ENCODE peak calls at places on chromosomes 3 and 15, in four cellular contexts. One of them, this sample, is unnamed.

GRCh38 chr3:14042680-14043079 is 82.0 kb downstream of the CHCHD4 start:
- DNase-seq in foreskin fibroblast: peak
- DNase-seq in CD8-positive, alpha-beta T cell: no peak
- DNase-seq in fibroblast of pulmonary artery: peak
- DNase-seq in this sample: peak

GRCh38 chr3:155676252-155676981 is 68.5 kb downstream of the PLCH1 start:
- DNase-seq in fibroblast of pulmonary artery: peak
- DNase-seq in foreskin fibroblast: peak
- DNase-seq in CD8-positive, alpha-beta T cell: no peak
- DNase-seq in this sample: peak

GRCh38 chr3:50256978-50257890 is 11.7 kb upstream of the SEMA3B start:
- DNase-seq in fibroblast of pulmonary artery: peak
- DNase-seq in foreskin fibroblast: peak
- DNase-seq in CD8-positive, alpha-beta T cell: peak
- DNase-seq in this sample: no peak

GRCh38 chr3:50157821-50158556 is 2.9 kb downstream of the SEMA3F start:
- DNase-seq in CD8-positive, alpha-beta T cell: no peak
- DNase-seq in fibroblast of pulmonary artery: peak
- DNase-seq in foreskin fibroblast: peak
- DNase-seq in this sample: no peak

GRCh38 chr3:147773236-147773635 is 364.1 kb downstream of the ZIC1 start:
- DNase-seq in CD8-positive, alpha-beta T cell: no peak
- DNase-seq in foreskin fibroblast: no peak
- DNase-seq in fibroblast of pulmonary artery: no peak
- DNase-seq in this sample: no peak

GRCh38 chr15:96338772-96339661 is 8.5 kb downstream of the NR2F2 start:
- DNase-seq in fibroblast of pulmonary artery: peak
- DNase-seq in CD8-positive, alpha-beta T cell: no peak
- DNase-seq in foreskin fibroblast: peak
- DNase-seq in this sample: no peak

GRCh38 chr3:74559301-74559700 is 55.2 kb downstream of the CNTN3 start:
- DNase-seq in fibroblast of pulmonary artery: no peak
- DNase-seq in CD8-positive, alpha-beta T cell: no peak
- DNase-seq in foreskin fibroblast: no peak
- DNase-seq in this sample: no peak

GRCh38 chr15:57432141-57432701 is 55.9 kb downstream of the CGNL1 start:
- DNase-seq in CD8-positive, alpha-beta T cell: no peak
- DNase-seq in fibroblast of pulmonary artery: peak
- DNase-seq in foreskin fibroblast: peak
- DNase-seq in this sample: no peak

GRCh38 chr3:72657666-72658065 is 190.6 kb downstream of the SHQ1 start:
- DNase-seq in CD8-positive, alpha-beta T cell: peak
- DNase-seq in foreskin fibroblast: no peak
- DNase-seq in fibroblast of pulmonary artery: no peak
- DNase-seq in this sample: no peak

GRCh38 chr3:39271363-39271762 is 8.5 kb downstream of the CX3CR1 start:
- DNase-seq in CD8-positive, alpha-beta T cell: no peak
- DNase-seq in foreskin fibroblast: no peak
- DNase-seq in fibroblast of pulmonary artery: no peak
- DNase-seq in this sample: no peak

GRCh38 chr3:24683090-24683489 is 188.4 kb upstream of the THRB start:
- DNase-seq in CD8-positive, alpha-beta T cell: no peak
- DNase-seq in fibroblast of pulmonary artery: no peak
- DNase-seq in foreskin fibroblast: peak
- DNase-seq in this sample: no peak

GRCh38 chr15:56927816-56928215 is 9.4 kb downstream of the TCF12 start:
- DNase-seq in CD8-positive, alpha-beta T cell: no peak
- DNase-seq in fibroblast of pulmonary artery: peak
- DNase-seq in foreskin fibroblast: no peak
- DNase-seq in this sample: no peak

GRCh38 chr15:62588930-62589655 is 424.0 kb upstream of the C2CD4B start:
- DNase-seq in fibroblast of pulmonary artery: peak
- DNase-seq in foreskin fibroblast: peak
- DNase-seq in CD8-positive, alpha-beta T cell: no peak
- DNase-seq in this sample: peak

GRCh38 chr15:48332642-48333034 is 1.4 kb downstream of the DUT start:
- DNase-seq in fibroblast of pulmonary artery: no peak
- DNase-seq in foreskin fibroblast: no peak
- DNase-seq in CD8-positive, alpha-beta T cell: no peak
- DNase-seq in this sample: no peak

GRCh38 chr15:48330045-48330840 is 986 bp upstream of the DUT start:
- DNase-seq in foreskin fibroblast: peak
- DNase-seq in fibroblast of pulmonary artery: peak
- DNase-seq in CD8-positive, alpha-beta T cell: no peak
- DNase-seq in this sample: no peak

GRCh38 chr15:48333553-48333952 is 2.3 kb downstream of the DUT start:
- DNase-seq in fibroblast of pulmonary artery: no peak
- DNase-seq in CD8-positive, alpha-beta T cell: no peak
- DNase-seq in foreskin fibroblast: no peak
- DNase-seq in this sample: no peak

GRCh38 chr15:48331796-48332641 is 790 bp downstream of the DUT start:
- DNase-seq in fibroblast of pulmonary artery: peak
- DNase-seq in foreskin fibroblast: peak
- DNase-seq in CD8-positive, alpha-beta T cell: peak
- DNase-seq in this sample: peak

GRCh38 chr15:48330855-48331795 is at the start of gene DUT:
- DNase-seq in fibroblast of pulmonary artery: peak
- DNase-seq in CD8-positive, alpha-beta T cell: peak
- DNase-seq in foreskin fibroblast: peak
- DNase-seq in this sample: peak
- TF ChIP-seq CTCF in fibroblast of pulmonary artery: no peak
- TF ChIP-seq CTCF in CD8-positive, alpha-beta T cell: no peak
- TF ChIP-seq CTCF in foreskin fibroblast: no peak
- TF ChIP-seq CTCF in this sample: no peak

DNA sequence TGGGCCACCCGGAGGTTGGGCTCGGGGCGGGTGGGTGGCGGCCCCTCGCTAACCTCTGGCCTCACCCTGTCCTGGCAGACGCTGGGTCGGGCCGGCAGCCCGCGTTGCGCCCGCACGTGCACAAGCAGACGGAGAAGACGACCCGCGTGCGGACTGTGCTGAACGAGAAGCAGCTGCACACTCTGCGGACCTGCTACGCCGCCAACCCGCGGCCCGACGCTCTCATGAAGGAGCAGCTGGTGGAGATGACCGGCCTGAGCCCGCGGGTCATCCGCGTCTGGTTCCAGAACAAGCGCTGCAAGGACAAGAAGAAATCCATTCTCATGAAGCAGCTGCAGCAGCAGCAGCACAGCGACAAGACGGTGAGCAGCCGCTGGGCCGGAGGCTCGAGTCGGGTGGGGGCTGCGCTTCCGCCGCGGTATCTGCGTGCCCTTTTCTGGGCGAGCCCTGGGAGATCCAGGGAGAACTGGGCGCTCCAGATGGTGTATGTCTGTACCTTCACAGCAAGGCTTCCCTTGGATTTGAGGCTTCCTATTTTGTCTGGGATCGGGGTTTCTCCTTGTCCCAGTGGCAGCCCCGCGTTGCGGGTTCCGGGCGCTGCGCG is 3.7 kb downstream of the ISL2 start:
- DNase-seq in CD8-positive, alpha-beta T cell: peak
- DNase-seq in fibroblast of pulmonary artery: peak
- DNase-seq in foreskin fibroblast: peak
- DNase-seq in this sample: no peak
- H3K4me3 ChIP-seq in CD8-positive, alpha-beta T cell: peak
- H3K4me3 ChIP-seq in fibroblast of pulmonary artery: no peak
- H3K4me3 ChIP-seq in foreskin fibroblast: peak
- H3K4me3 ChIP-seq in this sample: peak

DNA sequence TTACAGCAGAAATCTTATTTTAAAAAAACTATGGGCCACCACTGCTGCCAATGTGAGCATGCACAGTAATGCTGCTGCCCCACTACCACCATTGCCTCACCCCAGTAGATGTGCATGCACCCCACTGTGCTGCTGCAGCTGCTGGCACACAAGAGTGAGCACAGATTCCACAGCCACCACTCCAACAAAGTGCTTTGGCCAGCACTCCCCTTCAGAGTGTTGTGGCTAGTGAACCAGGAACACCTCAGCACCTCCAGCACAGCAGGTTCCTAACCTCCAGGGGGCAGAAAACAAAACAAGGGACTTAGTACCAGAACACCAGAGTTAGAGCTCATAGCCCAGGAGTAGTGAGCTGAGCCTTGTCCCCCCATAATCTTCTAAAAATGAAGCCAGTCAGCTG is 629.6 kb downstream of the PYDC2 start:
- DNase-seq in CD8-positive, alpha-beta T cell: no peak
- DNase-seq in foreskin fibroblast: no peak
- DNase-seq in fibroblast of pulmonary artery: no peak
- DNase-seq in this sample: no peak
- TF ChIP-seq CTCF in CD8-positive, alpha-beta T cell: no peak
- TF ChIP-seq CTCF in foreskin fibroblast: no peak
- TF ChIP-seq CTCF in fibroblast of pulmonary artery: no peak
- TF ChIP-seq CTCF in this sample: no peak

DNA sequence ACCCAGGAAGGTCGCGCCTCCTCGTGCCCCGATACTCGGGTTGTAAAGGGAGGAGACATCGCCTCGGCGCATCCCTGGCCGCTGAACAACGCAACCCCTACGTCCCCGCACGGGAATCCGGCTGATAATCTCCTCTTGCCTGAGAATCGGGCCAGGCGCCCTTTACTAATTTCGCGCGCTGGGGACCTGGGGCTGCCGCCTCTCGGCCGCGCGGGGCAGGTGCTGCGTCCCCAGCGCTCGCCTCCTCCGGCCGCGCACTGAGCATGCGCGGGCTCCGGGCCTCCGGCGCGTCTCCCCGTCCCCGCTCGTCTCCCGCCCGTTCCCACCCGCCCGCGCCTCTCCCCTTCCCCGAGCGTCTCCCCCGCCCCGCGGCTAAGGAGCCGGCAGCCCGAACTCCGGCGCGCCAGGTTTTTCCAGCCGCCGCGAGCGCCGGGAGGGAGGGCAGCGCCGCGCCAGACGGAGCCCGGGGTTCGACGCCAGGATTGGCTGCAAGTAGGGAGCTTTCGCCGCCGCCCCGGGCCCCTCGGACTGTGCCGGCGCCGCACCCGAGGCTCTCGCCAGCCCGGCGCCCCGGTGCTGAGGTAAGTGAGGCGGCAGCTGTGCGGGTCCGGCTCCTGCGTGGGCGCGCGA is at the start of gene CNTN4:
- DNase-seq in CD8-positive, alpha-beta T cell: no peak
- DNase-seq in foreskin fibroblast: no peak
- DNase-seq in fibroblast of pulmonary artery: no peak
- DNase-seq in this sample: no peak
- H3K4me3 ChIP-seq in CD8-positive, alpha-beta T cell: no peak
- H3K4me3 ChIP-seq in foreskin fibroblast: no peak
- H3K4me3 ChIP-seq in fibroblast of pulmonary artery: no peak
- H3K4me3 ChIP-seq in this sample: no peak

GRCh38 chr15:75669191-75669878 is 21.6 kb downstream of the SNX33 start:
- DNase-seq in fibroblast of pulmonary artery: peak
- DNase-seq in CD8-positive, alpha-beta T cell: no peak
- DNase-seq in foreskin fibroblast: peak
- DNase-seq in this sample: no peak
- TF ChIP-seq CTCF in fibroblast of pulmonary artery: no peak
- TF ChIP-seq CTCF in CD8-positive, alpha-beta T cell: no peak
- TF ChIP-seq CTCF in foreskin fibroblast: no peak
- TF ChIP-seq CTCF in this sample: no peak

DNA sequence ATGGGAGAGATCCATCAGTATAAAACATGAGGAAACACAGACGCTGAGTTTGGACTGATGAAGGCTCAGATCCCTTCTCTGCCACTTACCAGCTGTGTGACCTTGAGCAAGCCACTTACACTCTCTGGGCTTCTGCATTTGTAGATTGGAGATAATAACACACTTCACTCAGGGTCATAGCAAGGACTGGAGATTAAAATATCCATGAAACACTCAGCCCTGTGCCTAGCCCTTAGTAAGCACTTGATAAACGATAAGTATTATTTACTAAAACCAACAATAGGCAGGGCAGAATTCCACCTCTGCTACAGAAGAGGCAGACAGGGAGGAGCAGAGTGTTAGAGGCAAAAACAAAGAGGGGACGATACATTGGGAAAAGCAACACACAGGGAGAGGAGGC is 420.5 kb upstream of the WNT5A start:
- DNase-seq in foreskin fibroblast: no peak
- DNase-seq in CD8-positive, alpha-beta T cell: no peak
- DNase-seq in fibroblast of pulmonary artery: no peak
- DNase-seq in this sample: no peak
- H3K4me3 ChIP-seq in foreskin fibroblast: no peak
- H3K4me3 ChIP-seq in CD8-positive, alpha-beta T cell: no peak
- H3K4me3 ChIP-seq in fibroblast of pulmonary artery: no peak
- H3K4me3 ChIP-seq in this sample: no peak

DNA sequence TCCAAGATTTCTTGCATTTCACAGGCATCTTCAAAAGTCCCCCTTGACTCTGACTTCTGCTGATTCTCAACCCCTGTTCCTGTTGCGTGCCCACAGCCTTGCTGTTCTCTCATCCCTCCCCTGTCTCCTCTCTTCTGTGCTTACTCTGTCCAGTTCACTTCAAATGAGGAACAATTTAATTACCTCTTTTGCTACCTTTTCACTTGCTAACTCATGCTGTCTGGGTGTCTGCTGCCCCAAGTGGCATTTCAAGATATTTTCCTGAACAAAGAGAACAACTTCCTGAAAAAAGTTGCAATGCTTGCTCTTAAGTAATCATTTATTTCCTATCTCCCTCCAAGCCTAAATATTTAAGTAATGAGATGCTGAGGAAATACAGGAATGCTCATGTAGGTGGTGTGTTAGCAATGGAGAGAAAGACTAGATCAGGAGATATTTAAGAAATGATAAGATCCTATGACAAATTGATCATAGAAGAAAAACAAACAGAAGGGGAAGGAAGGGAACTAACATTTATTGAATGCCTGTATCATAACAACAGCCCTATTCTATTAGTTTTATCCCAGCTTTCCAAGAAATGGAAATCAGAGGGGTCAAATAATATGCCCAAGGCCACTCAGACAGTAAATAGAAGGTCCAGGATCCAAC is 42.2 kb downstream of the SV2B start:
- DNase-seq in fibroblast of pulmonary artery: peak
- DNase-seq in foreskin fibroblast: peak
- DNase-seq in CD8-positive, alpha-beta T cell: no peak
- DNase-seq in this sample: no peak
- TF ChIP-seq CTCF in fibroblast of pulmonary artery: peak
- TF ChIP-seq CTCF in foreskin fibroblast: peak
- TF ChIP-seq CTCF in CD8-positive, alpha-beta T cell: peak
- TF ChIP-seq CTCF in this sample: peak

GRCh38 chr15:88704791-88705768 is 66.3 kb downstream of the ISG20 start:
- DNase-seq in foreskin fibroblast: peak
- DNase-seq in fibroblast of pulmonary artery: peak
- DNase-seq in CD8-positive, alpha-beta T cell: no peak
- DNase-seq in this sample: no peak
- H3K4me3 ChIP-seq in foreskin fibroblast: peak
- H3K4me3 ChIP-seq in fibroblast of pulmonary artery: peak
- H3K4me3 ChIP-seq in CD8-positive, alpha-beta T cell: peak
- H3K4me3 ChIP-seq in this sample: peak

DNA sequence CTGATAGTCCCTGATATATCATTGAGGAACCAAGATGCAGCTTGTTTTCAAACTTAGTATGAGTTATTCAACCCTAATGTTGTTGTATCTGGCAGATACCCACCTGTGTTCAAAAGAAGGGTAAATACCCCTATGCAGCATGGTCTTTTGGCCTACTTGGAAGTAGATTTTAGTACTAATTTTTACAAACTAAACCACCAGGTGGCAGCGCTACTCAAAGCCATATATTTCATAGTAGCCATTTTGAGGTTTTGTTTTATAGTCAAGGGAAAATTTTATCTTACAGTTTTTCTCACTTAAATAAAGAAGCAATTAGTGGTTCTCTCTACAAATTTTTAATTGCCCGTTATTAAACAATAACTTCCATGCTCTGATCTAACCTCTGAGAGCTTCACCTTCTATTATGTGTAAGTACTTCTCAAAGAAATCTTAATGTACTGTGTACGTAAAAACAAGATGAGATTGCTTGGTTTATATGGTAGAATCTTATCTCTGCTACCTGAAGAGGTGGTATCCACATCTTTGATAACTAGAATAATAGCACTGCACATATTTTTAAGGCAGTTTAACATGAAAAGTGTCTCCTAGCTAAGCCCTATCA is 31.5 kb upstream of the MLF1 start:
- DNase-seq in CD8-positive, alpha-beta T cell: peak
- DNase-seq in foreskin fibroblast: peak
- DNase-seq in fibroblast of pulmonary artery: peak
- DNase-seq in this sample: peak
- TF ChIP-seq CTCF in CD8-positive, alpha-beta T cell: peak
- TF ChIP-seq CTCF in foreskin fibroblast: peak
- TF ChIP-seq CTCF in fibroblast of pulmonary artery: peak
- TF ChIP-seq CTCF in this sample: peak

This sample was measured in HFF-Myc.